ENCODE peak calls at places on chromosomes 7 and 10, in six cellular contexts. C is IMR-90, P is fibroblast of lung, Z is vagina, F is B cell, A is foreskin fibroblast. Q is an unnamed sample.

GRCh38 chr10:60944159-60944909 is at the start of gene RHOBTB1:
- DNase-seq in C (peak; percentile 83), F (peak; percentile 85), Z (peak; percentile 91), A (peak; percentile 75), P (peak; percentile 84), Q (peak; percentile 28)

GRCh38 chr10:37434091-37434490 is 308.7 kb downstream of the ANKRD30A start:
- DNase-seq in C (no peak), F (no peak), A (no peak), P (no peak), Z (no peak), Q (no peak)

GRCh38 chr7:80153446-80153845 is 18.8 kb downstream of the GNAI1 start:
- DNase-seq in F (no peak), P (no peak), A (no peak), C (peak; percentile 50), Z (no peak), Q (no peak)

GRCh38 chr10:30491204-30491603 is 57.2 kb downstream of the MAP3K8 start:
- DNase-seq in A (peak; percentile 56), Z (no peak), C (peak; percentile 40), F (no peak), P (peak; percentile 91), Q (no peak)

GRCh38 chr7:51274001-51274400 is 42.6 kb downstream of the COBL start:
- DNase-seq in P (no peak), A (no peak), C (no peak), Z (no peak), F (no peak), Q (no peak)

GRCh38 chr7:146503844-146504243 is 387.2 kb downstream of the CNTNAP2 start:
- DNase-seq in F (no peak), A (no peak), C (no peak), Z (no peak), P (no peak), Q (no peak)

GRCh38 chr10:71708301-71708703 is 11.3 kb downstream of the C10orf105 start:
- DNase-seq in P (peak; percentile 21), Z (no peak), F (peak; percentile 75), C (no peak), A (no peak), Q (peak; percentile 62)

GRCh38 chr7:95330194-95331003 is 6.1 kb upstream of the PON1 start:
- DNase-seq in A (no peak), Z (no peak), C (no peak), P (peak; percentile 16), F (peak; percentile 35), Q (no peak)

GRCh38 chr10:44390585-44391072 is 5.7 kb upstream of the CXCL12 start:
- DNase-seq in C (no peak), F (no peak), Z (peak; percentile 64), P (no peak), A (no peak), Q (no peak)

GRCh38 chr7:66043681-66044497 is 31.7 kb upstream of the ASL start:
- DNase-seq in A (no peak), Z (peak; percentile 88), F (peak; percentile 55), P (peak; percentile 8), C (no peak), Q (peak; percentile 26)

GRCh38 chr10:130739016-130739756 is 572.3 kb downstream of the TCERG1L start:
- DNase-seq in Z (no peak), P (no peak), C (no peak), A (no peak), F (no peak), Q (no peak)

DNA sequence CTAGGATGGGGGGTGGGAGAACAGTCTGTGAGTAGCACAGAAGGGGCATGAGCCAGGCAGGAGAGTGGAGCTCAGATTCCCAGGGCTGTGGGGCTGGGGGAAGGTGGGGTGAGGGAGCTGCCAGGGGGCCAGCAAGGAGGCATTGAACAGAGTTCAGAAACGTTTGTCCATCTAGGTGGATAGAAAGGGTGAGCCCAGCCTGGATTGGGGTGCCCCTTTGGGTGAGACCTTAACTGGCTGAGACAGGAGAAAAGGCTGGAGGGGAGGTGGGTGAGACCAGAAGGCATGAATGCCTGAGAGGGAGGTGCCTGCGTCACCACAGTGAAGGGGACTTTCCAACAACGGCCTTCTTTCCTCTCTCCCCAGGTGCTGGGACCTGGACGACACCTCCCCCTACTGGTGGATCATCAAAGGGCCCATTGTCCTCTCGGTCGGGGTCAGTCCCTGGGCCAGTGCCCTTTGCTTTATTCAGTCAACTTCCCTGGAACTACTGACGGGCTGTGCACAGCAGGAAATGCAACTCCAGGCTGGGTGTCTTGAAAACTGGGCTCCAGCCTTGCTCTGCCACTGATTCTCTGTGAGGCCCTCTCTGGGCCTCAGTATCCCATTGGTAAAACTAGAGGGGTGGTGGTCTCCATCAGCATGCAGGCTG is 11.0 kb downstream of the GHRHR start:
- DNase-seq in Z (peak; percentile 62), A (no peak), F (peak; percentile 34), P (peak; percentile 24), C (peak; percentile 40), Q (no peak)
- TF ChIP-seq CTCF in Z (peak; percentile 27), A (peak; percentile 73), F (peak; percentile 35), P (peak; percentile 56), C (peak; percentile 45), Q (no peak)

GRCh38 chr7:153432056-153432455 is 620.1 kb upstream of the DPP6 start:
- DNase-seq in F (no peak), P (no peak), C (no peak), Z (no peak), A (no peak), Q (no peak)
- TF ChIP-seq CTCF in F (no peak), P (no peak), C (no peak), Z (no peak), A (no peak), Q (no peak)

GRCh38 chr10:70403483-70404035 is 386 bp upstream of the EIF4EBP2 start:
- DNase-seq in C (no peak), Z (no peak), A (no peak), F (no peak), P (no peak), Q (no peak)
- TF ChIP-seq CTCF in C (peak; percentile 4), Z (no peak), A (no peak), F (no peak), P (no peak), Q (no peak)

GRCh38 chr7:47089068-47089417 is 492.9 kb downstream of the TNS3 start:
- DNase-seq in Z (no peak), F (no peak), A (no peak), C (no peak), P (no peak), Q (no peak)
- TF ChIP-seq CTCF in Z (no peak), F (peak; percentile 50), A (no peak), C (no peak), P (no peak), Q (peak; percentile 0)

DNA sequence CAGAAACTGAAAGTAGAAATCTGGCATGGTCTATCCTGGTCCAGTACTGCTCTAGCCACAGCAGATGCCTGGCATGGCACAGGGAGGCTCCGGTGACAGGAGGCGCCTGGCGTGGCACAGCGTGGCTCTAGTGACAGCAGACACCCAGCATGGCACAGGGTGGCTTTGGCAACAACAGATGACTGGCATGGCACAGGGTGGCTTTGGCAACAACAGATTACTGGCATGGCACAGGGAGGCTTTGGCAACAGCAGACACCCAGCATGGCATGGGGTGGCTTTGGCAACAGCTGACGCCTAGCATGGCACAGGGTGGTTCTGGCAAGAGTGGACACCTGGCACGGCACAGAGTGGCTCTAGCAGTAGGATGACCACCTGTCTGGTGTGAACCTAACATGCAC is 480.5 kb upstream of the FOXK1 start:
- DNase-seq in Z (no peak), C (no peak), F (no peak), A (no peak), P (no peak), Q (no peak)
- TF ChIP-seq CTCF in Z (no peak), C (no peak), F (no peak), A (no peak), P (no peak), Q (no peak)

DNA sequence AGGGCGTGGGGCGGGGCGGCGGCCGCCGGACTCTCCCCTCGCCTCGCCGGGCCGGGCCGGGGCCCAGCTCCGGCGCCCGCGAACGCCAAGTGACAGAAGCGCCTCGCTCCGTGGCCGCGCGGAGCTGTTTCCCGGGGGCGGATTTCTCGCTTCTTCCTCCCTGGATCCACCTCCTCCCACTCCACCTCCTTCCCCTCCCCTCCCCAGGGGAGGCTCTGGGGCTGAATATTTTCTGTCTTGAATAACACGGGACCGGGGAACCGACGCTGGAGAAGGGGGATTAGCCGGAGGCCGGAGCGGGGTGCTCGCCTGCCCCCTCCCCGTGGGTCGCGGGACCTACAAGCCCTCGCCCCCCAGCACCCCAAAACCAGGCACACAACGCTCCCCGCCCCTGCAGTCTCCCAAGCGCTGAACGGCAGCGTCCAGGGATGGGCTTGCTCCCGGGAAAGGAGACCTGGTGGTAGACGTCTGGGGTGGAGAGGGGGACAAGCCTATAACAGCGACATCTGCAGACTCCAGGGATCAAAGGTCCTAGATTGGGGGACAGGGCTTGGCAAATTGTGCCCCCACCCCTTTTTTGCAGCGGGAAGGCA is at the start of gene ARHGAP21:
- DNase-seq in Z (no peak), C (peak; percentile 68), A (peak; percentile 77), P (peak; percentile 79), F (peak; percentile 59), Q (peak; percentile 32)
- TF ChIP-seq CTCF in Z (no peak), C (no peak), A (no peak), P (no peak), F (no peak), Q (no peak)